ENCODE peak calls at places on chromosomes 2 and 18, in ten cellular contexts. X is astrocyte of the spinal cord, F is PC-3, T is GM10248, D is suprapubic skin, N is nephron progenitor cell, W is BE2C, R is lower lobe of right lung, U is lower leg skin, A is spleen. V is an unnamed sample.
A peak's percentile ranks its signal among the peaks of the same experiment; 100 is the strongest.

GRCh38 chr2:10333966-10334365 is 31.3 kb downstream of the HPCAL1 start:
- DNase-seq in X (no peak), F (no peak), T (no peak), D (no peak), N (no peak), W (no peak), R (no peak), U (no peak), A (no peak), V (no peak)

GRCh38 chr2:189337648-189338047 is 103.6 kb upstream of the WDR75 start:
- DNase-seq in X (peak; percentile 61), F (peak; percentile 29), T (no peak), D (no peak), N (no peak), W (no peak), R (no peak), U (no peak), A (no peak), V (no peak)

GRCh38 chr2:234964631-234965461 is 13.0 kb downstream of the SH3BP4 start:
- DNase-seq in X (no peak), F (no peak), T (no peak), D (no peak), N (no peak), W (no peak), R (no peak), U (no peak), A (peak; percentile 54), V (peak; percentile 50)

GRCh38 chr2:47520825-47521665 is 118.1 kb downstream of the MSH2 start:
- DNase-seq in X (peak; percentile 52), F (peak; percentile 51), T (peak; percentile 83), D (no peak), N (peak; percentile 46), W (peak; percentile 76), R (peak; percentile 68), U (no peak), A (peak; percentile 94), V (peak; percentile 79)

GRCh38 chr2:51028829-51029228 is 3.1 kb downstream of the NRXN1 start:
- DNase-seq in X (no peak), F (no peak), T (no peak), D (no peak), N (no peak), W (no peak), R (no peak), U (no peak), A (no peak), V (no peak)

GRCh38 chr2:30733829-30734520 is 73.3 kb downstream of the CAPN13 start:
- DNase-seq in X (no peak), F (no peak), T (no peak), D (no peak), N (no peak), W (no peak), R (no peak), U (no peak), A (peak; percentile 44), V (peak; percentile 52)

GRCh38 chr2:232441147-232441651 is 14.8 kb upstream of the ALPI start:
- DNase-seq in X (no peak), F (no peak), T (no peak), D (peak; percentile 46), N (no peak), W (no peak), R (peak; percentile 30), U (no peak), A (no peak), V (peak; percentile 66)

GRCh38 chr2:134601266-134601665 is 117.5 kb downstream of the TMEM163 start:
- DNase-seq in X (no peak), F (no peak), T (no peak), D (no peak), N (no peak), W (no peak), R (no peak), U (no peak), A (no peak), V (no peak)

GRCh38 chr18:72544092-72544886 is at the start of gene CBLN2:
- DNase-seq in X (peak; percentile 76), F (peak; percentile 75), T (peak; percentile 76), D (no peak), N (peak; percentile 86), W (peak; percentile 78), R (peak; percentile 45), U (no peak), A (peak; percentile 81), V (peak; percentile 69)

GRCh38 chr2:120729410-120730052 is 6.1 kb upstream of the GLI2 start:
- DNase-seq in X (peak; percentile 84), F (peak; percentile 78), T (no peak), D (no peak), N (no peak), W (no peak), R (no peak), U (no peak), A (peak; percentile 6), V (no peak)

GRCh38 chr2:205903549-205904129 is 182.3 kb downstream of the INO80D start:
- DNase-seq in X (no peak), F (peak; percentile 56), T (peak; percentile 30), D (no peak), N (peak; percentile 23), W (peak; percentile 50), R (no peak), U (no peak), A (no peak), V (no peak)

GRCh38 chr2:149732001-149732685 is 144.6 kb upstream of the MMADHC start:
- DNase-seq in X (peak; percentile 55), F (peak; percentile 98), T (no peak), D (no peak), N (no peak), W (peak; percentile 11), R (no peak), U (no peak), A (no peak), V (no peak)

GRCh38 chr2:30359644-30360167 is 87.3 kb upstream of the LCLAT1 start:
- DNase-seq in X (peak; percentile 14), F (no peak), T (no peak), D (peak; percentile 73), N (no peak), W (peak; percentile 12), R (peak; percentile 66), U (no peak), A (no peak), V (peak; percentile 92)

GRCh38 chr2:160221391-160222276 is 21.6 kb upstream of the ITGB6 start:
- DNase-seq in X (peak; percentile 66), F (peak; percentile 91), T (no peak), D (peak; percentile 75), N (no peak), W (no peak), R (peak; percentile 86), U (no peak), A (no peak), V (peak; percentile 85)

DNA sequence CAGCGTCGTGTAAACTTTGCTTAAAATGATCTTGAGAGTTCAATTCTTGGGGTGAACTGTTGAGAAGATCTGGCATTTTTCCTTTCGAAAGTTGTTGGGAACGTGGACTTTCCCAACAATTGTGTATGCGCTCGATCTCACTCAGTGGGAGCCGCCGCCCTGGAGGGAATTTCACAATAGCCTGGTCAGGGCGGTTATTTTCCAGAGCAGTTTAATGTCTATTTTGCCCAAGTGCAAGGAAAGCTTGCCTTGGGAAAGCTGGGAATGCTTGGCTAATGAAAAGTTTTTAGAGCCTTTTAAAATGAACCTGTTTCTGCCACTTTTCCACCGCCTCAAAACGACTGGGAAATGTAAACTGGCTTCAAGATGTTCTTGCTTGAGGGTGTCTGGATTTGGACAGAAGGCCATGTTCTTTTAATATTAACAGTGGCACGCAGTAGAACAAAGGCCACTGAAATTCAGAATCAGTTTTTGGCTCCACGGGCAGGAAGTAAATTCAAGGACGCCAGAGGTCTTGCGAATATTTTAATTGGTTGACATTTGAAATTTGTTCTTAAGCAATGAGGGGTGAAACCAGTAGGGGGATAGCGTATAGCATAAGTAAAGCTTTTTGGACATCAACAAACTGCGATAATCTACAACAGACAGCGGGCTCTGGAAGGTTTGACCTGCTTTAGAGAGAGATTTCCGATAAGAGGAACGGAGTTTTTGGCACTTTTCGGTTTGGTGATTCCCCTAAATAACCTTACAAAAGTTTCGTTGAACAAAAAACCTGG is 1.2 kb downstream of the CFLAR start:
- DNase-seq in X (peak; percentile 87), F (peak; percentile 89), T (peak; percentile 57), D (peak; percentile 90), N (no peak), W (peak; percentile 32), R (no peak), U (peak; percentile 84), A (no peak), V (no peak)
- TF ChIP-seq CTCF in X (peak; percentile 40), F (peak; percentile 46), T (no peak), D (no peak), N (no peak), W (peak; percentile 36), R (peak; percentile 39), U (no peak), A (peak; percentile 16), V (peak; percentile 19)

GRCh38 chr2:61470965-61471904 is at the start of gene USP34:
- DNase-seq in X (peak; percentile 97), F (peak; percentile 90), T (peak; percentile 92), D (peak; percentile 96), N (peak; percentile 90), W (peak; percentile 89), R (peak; percentile 97), U (peak; percentile 89), A (peak; percentile 100), V (peak; percentile 99)
- TF ChIP-seq CTCF in X (no peak), F (no peak), T (no peak), D (no peak), N (no peak), W (no peak), R (peak; percentile 7), U (no peak), A (no peak), V (peak; percentile 13)

GRCh38 chr2:109396338-109397180 is 217.2 kb downstream of the SEPTIN10 start:
- DNase-seq in X (no peak), F (peak; percentile 55), T (no peak), D (no peak), N (no peak), W (no peak), R (no peak), U (no peak), A (no peak), V (no peak)

GRCh38 chr2:109399061-109399460 is 214.7 kb downstream of the SEPTIN10 start:
- DNase-seq in X (no peak), F (no peak), T (no peak), D (no peak), N (no peak), W (no peak), R (no peak), U (no peak), A (no peak), V (no peak)

GRCh38 chr2:109395487-109396337 is 218.1 kb downstream of the SEPTIN10 start:
- DNase-seq in X (no peak), F (no peak), T (no peak), D (no peak), N (no peak), W (no peak), R (no peak), U (no peak), A (no peak), V (no peak)

GRCh38 chr2:109398616-109399015 is 215.2 kb downstream of the SEPTIN10 start:
- DNase-seq in X (peak; percentile 39), F (no peak), T (no peak), D (no peak), N (no peak), W (no peak), R (no peak), U (no peak), A (no peak), V (no peak)

GRCh38 chr2:109397883-109398282 is 215.9 kb downstream of the SEPTIN10 start:
- DNase-seq in X (no peak), F (no peak), T (no peak), D (no peak), N (no peak), W (no peak), R (no peak), U (no peak), A (no peak), V (no peak)
- TF ChIP-seq CTCF in X (no peak), F (no peak), T (no peak), D (no peak), N (no peak), W (no peak), R (no peak), U (no peak), A (no peak), V (no peak)

GRCh38 chr2:98099939-98100743 is 13.2 kb downstream of the VWA3B start:
- DNase-seq in X (no peak), F (no peak), T (no peak), D (no peak), N (no peak), W (no peak), R (no peak), U (no peak), A (no peak), V (no peak)
- TF ChIP-seq CTCF in X (no peak), F (no peak), T (no peak), D (no peak), N (no peak), W (no peak), R (no peak), U (no peak), A (no peak), V (no peak)